ENCODE peak calls at places on chromosome 1, in six cellular contexts. E, U, W, K, J and C are unnamed samples.

GRCh38 chr1:28056129-28056925 is 32.1 kb downstream of the EYA3 start:
- ATAC-seq in E (peak), U (peak), W (peak), K (peak), J (no peak), C (no peak)

GRCh38 chr1:53562256-53562982 is 103.2 kb downstream of the DMRTB1 start:
- ATAC-seq in E (no peak), U (peak), W (peak), K (no peak), J (no peak), C (no peak)

GRCh38 chr1:8169364-8170058 is 143.4 kb upstream of the ERRFI1 start:
- ATAC-seq in E (peak), U (peak), W (peak), K (peak), J (peak), C (peak)

GRCh38 chr1:64320470-64320869 is 117.0 kb downstream of the UBE2U start:
- ATAC-seq in E (no peak), U (no peak), W (peak), K (no peak), J (no peak), C (peak)

GRCh38 chr1:45397285-45397684 is 57.0 kb upstream of the MUTYH start:
- ATAC-seq in E (no peak), U (no peak), W (no peak), K (no peak), J (peak), C (no peak)

GRCh38 chr1:224580006-224580405 is 36.1 kb upstream of the CNIH3 start:
- ATAC-seq in E (no peak), U (no peak), W (no peak), K (no peak), J (no peak), C (no peak)

GRCh38 chr1:3312894-3313578 is 141.4 kb upstream of the ARHGEF16 start:
- ATAC-seq in E (no peak), U (peak), W (peak), K (no peak), J (peak), C (peak)

GRCh38 chr1:36534711-36535412 is 52.1 kb upstream of the CSF3R start:
- ATAC-seq in E (no peak), U (no peak), W (no peak), K (no peak), J (no peak), C (no peak)

GRCh38 chr1:22689505-22689904 is 21.1 kb upstream of the EPHB2 start:
- ATAC-seq in E (no peak), U (no peak), W (no peak), K (no peak), J (peak), C (peak)

GRCh38 chr1:69315416-69315815 is 252.3 kb upstream of the LRRC7 start:
- ATAC-seq in E (no peak), U (no peak), W (no peak), K (no peak), J (no peak), C (no peak)

GRCh38 chr1:39328110-39328509 is 123.6 kb downstream of the MACF1 start:
- ATAC-seq in E (no peak), U (peak), W (peak), K (peak), J (no peak), C (no peak)

GRCh38 chr1:156463874-156464273 is 36.7 kb downstream of the MEF2D start:
- ATAC-seq in E (no peak), U (no peak), W (no peak), K (no peak), J (peak), C (no peak)

GRCh38 chr1:167249702-167250101 is 29.0 kb downstream of the POU2F1 start:
- ATAC-seq in E (no peak), U (peak), W (peak), K (no peak), J (no peak), C (no peak)